ENCODE peak calls at places on chromosomes 5 and 9, in six cellular contexts. One of them, this sample, is unnamed.

GRCh38 chr9:93132287-93132927 is 1.6 kb downstream of the NINJ1 start:
- DNase-seq in fibroblast of lung: peak; percentile 64
- DNase-seq in upper lobe of left lung: peak; percentile 77
- DNase-seq in heart left ventricle: peak; percentile 74
- DNase-seq in CD8-positive, alpha-beta T cell: no peak
- DNase-seq in effector memory CD4-positive, alpha-beta T cell: no peak
- DNase-seq in this sample: no peak

GRCh38 chr5:171434874-171435273 is 15.4 kb downstream of the FGF18 start:
- DNase-seq in fibroblast of lung: no peak
- DNase-seq in upper lobe of left lung: no peak
- DNase-seq in heart left ventricle: no peak
- DNase-seq in CD8-positive, alpha-beta T cell: no peak
- DNase-seq in effector memory CD4-positive, alpha-beta T cell: no peak
- DNase-seq in this sample: no peak

GRCh38 chr5:15664961-15665360 is 165.0 kb downstream of the FBXL7 start:
- DNase-seq in fibroblast of lung: peak; percentile 5
- DNase-seq in upper lobe of left lung: no peak
- DNase-seq in heart left ventricle: no peak
- DNase-seq in CD8-positive, alpha-beta T cell: no peak
- DNase-seq in effector memory CD4-positive, alpha-beta T cell: no peak
- DNase-seq in this sample: no peak

GRCh38 chr9:120257483-120257882 is 322.5 kb downstream of the CDK5RAP2 start:
- DNase-seq in fibroblast of lung: no peak
- DNase-seq in upper lobe of left lung: no peak
- DNase-seq in heart left ventricle: no peak
- DNase-seq in CD8-positive, alpha-beta T cell: no peak
- DNase-seq in effector memory CD4-positive, alpha-beta T cell: no peak
- DNase-seq in this sample: no peak

GRCh38 chr9:73548201-73548600 is 396.5 kb downstream of the ANXA1 start:
- DNase-seq in fibroblast of lung: no peak
- DNase-seq in upper lobe of left lung: no peak
- DNase-seq in heart left ventricle: no peak
- DNase-seq in CD8-positive, alpha-beta T cell: no peak
- DNase-seq in effector memory CD4-positive, alpha-beta T cell: no peak
- DNase-seq in this sample: no peak

GRCh38 chr9:137429974-137430722 is 7.0 kb downstream of the NOXA1 start:
- DNase-seq in fibroblast of lung: no peak
- DNase-seq in upper lobe of left lung: no peak
- DNase-seq in heart left ventricle: no peak
- DNase-seq in CD8-positive, alpha-beta T cell: no peak
- DNase-seq in effector memory CD4-positive, alpha-beta T cell: no peak
- DNase-seq in this sample: no peak

GRCh38 chr9:37034320-37034937 is 361 bp upstream of the PAX5 start:
- DNase-seq in fibroblast of lung: no peak
- DNase-seq in upper lobe of left lung: no peak
- DNase-seq in heart left ventricle: no peak
- DNase-seq in CD8-positive, alpha-beta T cell: no peak
- DNase-seq in effector memory CD4-positive, alpha-beta T cell: no peak
- DNase-seq in this sample: no peak

GRCh38 chr5:56078271-56078670 is 83.5 kb upstream of the IL6ST start:
- DNase-seq in fibroblast of lung: no peak
- DNase-seq in upper lobe of left lung: no peak
- DNase-seq in heart left ventricle: no peak
- DNase-seq in CD8-positive, alpha-beta T cell: no peak
- DNase-seq in effector memory CD4-positive, alpha-beta T cell: no peak
- DNase-seq in this sample: no peak

GRCh38 chr9:131580358-131580757 is 35.0 kb downstream of the PRRT1B start:
- DNase-seq in fibroblast of lung: no peak
- DNase-seq in upper lobe of left lung: no peak
- DNase-seq in heart left ventricle: no peak
- DNase-seq in CD8-positive, alpha-beta T cell: no peak
- DNase-seq in effector memory CD4-positive, alpha-beta T cell: no peak
- DNase-seq in this sample: no peak

GRCh38 chr9:91285729-91286353 is 75.9 kb downstream of the AUH start:
- DNase-seq in fibroblast of lung: peak; percentile 48
- DNase-seq in upper lobe of left lung: no peak
- DNase-seq in heart left ventricle: no peak
- DNase-seq in CD8-positive, alpha-beta T cell: no peak
- DNase-seq in effector memory CD4-positive, alpha-beta T cell: no peak
- DNase-seq in this sample: no peak

GRCh38 chr5:103934303-103934702 is 371.7 kb upstream of the NUDT12 start:
- DNase-seq in fibroblast of lung: no peak
- DNase-seq in upper lobe of left lung: no peak
- DNase-seq in heart left ventricle: no peak
- DNase-seq in CD8-positive, alpha-beta T cell: no peak
- DNase-seq in effector memory CD4-positive, alpha-beta T cell: no peak
- DNase-seq in this sample: no peak

GRCh38 chr5:37549411-37549810 is 170.3 kb downstream of the WDR70 start:
- DNase-seq in fibroblast of lung: no peak
- DNase-seq in upper lobe of left lung: no peak
- DNase-seq in heart left ventricle: no peak
- DNase-seq in CD8-positive, alpha-beta T cell: no peak
- DNase-seq in effector memory CD4-positive, alpha-beta T cell: no peak
- DNase-seq in this sample: no peak

GRCh38 chr5:125129151-125129806 is 382.8 kb upstream of the ZNF608 start:
- DNase-seq in fibroblast of lung: peak; percentile 40
- DNase-seq in upper lobe of left lung: no peak
- DNase-seq in heart left ventricle: no peak
- DNase-seq in CD8-positive, alpha-beta T cell: no peak
- DNase-seq in effector memory CD4-positive, alpha-beta T cell: no peak
- DNase-seq in this sample: no peak

GRCh38 chr9:111815200-111816070 is 20.7 kb upstream of the SHOC1 start:
- DNase-seq in fibroblast of lung: peak; percentile 32
- DNase-seq in upper lobe of left lung: no peak
- DNase-seq in heart left ventricle: no peak
- DNase-seq in CD8-positive, alpha-beta T cell: no peak
- DNase-seq in effector memory CD4-positive, alpha-beta T cell: no peak
- DNase-seq in this sample: no peak

GRCh38 chr9:99824378-99825157 is 2.9 kb downstream of the NR4A3 start:
- DNase-seq in fibroblast of lung: peak; percentile 49
- DNase-seq in upper lobe of left lung: peak; percentile 37
- DNase-seq in heart left ventricle: peak; percentile 24
- DNase-seq in CD8-positive, alpha-beta T cell: peak; percentile 82
- DNase-seq in effector memory CD4-positive, alpha-beta T cell: peak; percentile 39
- DNase-seq in this sample: no peak

GRCh38 chr9:6049798-6050197 is 34.4 kb upstream of the RANBP6 start:
- DNase-seq in fibroblast of lung: no peak
- DNase-seq in upper lobe of left lung: no peak
- DNase-seq in heart left ventricle: no peak
- DNase-seq in CD8-positive, alpha-beta T cell: no peak
- DNase-seq in effector memory CD4-positive, alpha-beta T cell: no peak
- DNase-seq in this sample: no peak

GRCh38 chr5:103498211-103498610 is 64.4 kb downstream of the NUDT12 start:
- DNase-seq in fibroblast of lung: no peak
- DNase-seq in upper lobe of left lung: no peak
- DNase-seq in heart left ventricle: no peak
- DNase-seq in CD8-positive, alpha-beta T cell: no peak
- DNase-seq in effector memory CD4-positive, alpha-beta T cell: no peak
- DNase-seq in this sample: no peak

GRCh38 chr5:36444582-36444999 is 142.9 kb upstream of the RANBP3L start:
- DNase-seq in fibroblast of lung: peak; percentile 48
- DNase-seq in upper lobe of left lung: peak; percentile 61
- DNase-seq in heart left ventricle: peak; percentile 32
- DNase-seq in CD8-positive, alpha-beta T cell: no peak
- DNase-seq in effector memory CD4-positive, alpha-beta T cell: no peak
- DNase-seq in this sample: no peak

GRCh38 chr5:120873083-120873482 is 409.0 kb downstream of the PRR16 start:
- DNase-seq in fibroblast of lung: peak; percentile 33
- DNase-seq in upper lobe of left lung: no peak
- DNase-seq in heart left ventricle: no peak
- DNase-seq in CD8-positive, alpha-beta T cell: no peak
- DNase-seq in effector memory CD4-positive, alpha-beta T cell: no peak
- DNase-seq in this sample: no peak

GRCh38 chr5:156326718-156327259 is at the start of gene SGCD:
- DNase-seq in fibroblast of lung: peak; percentile 89
- DNase-seq in upper lobe of left lung: peak; percentile 24
- DNase-seq in heart left ventricle: peak; percentile 70
- DNase-seq in CD8-positive, alpha-beta T cell: no peak
- DNase-seq in effector memory CD4-positive, alpha-beta T cell: no peak
- DNase-seq in this sample: no peak

GRCh38 chr9:93303806-93304573 is 120.1 kb downstream of the WNK2 start:
- DNase-seq in fibroblast of lung: no peak
- DNase-seq in upper lobe of left lung: no peak
- DNase-seq in heart left ventricle: no peak
- DNase-seq in CD8-positive, alpha-beta T cell: no peak
- DNase-seq in effector memory CD4-positive, alpha-beta T cell: no peak
- DNase-seq in this sample: no peak

GRCh38 chr9:134545213-134546211 is 96.1 kb upstream of the COL5A1 start:
- DNase-seq in fibroblast of lung: peak; percentile 77
- DNase-seq in upper lobe of left lung: no peak
- DNase-seq in heart left ventricle: no peak
- DNase-seq in CD8-positive, alpha-beta T cell: no peak
- DNase-seq in effector memory CD4-positive, alpha-beta T cell: no peak
- DNase-seq in this sample: no peak

GRCh38 chr9:134546231-134546731 is 95.3 kb upstream of the COL5A1 start:
- DNase-seq in fibroblast of lung: peak; percentile 46
- DNase-seq in upper lobe of left lung: no peak
- DNase-seq in heart left ventricle: no peak
- DNase-seq in CD8-positive, alpha-beta T cell: no peak
- DNase-seq in effector memory CD4-positive, alpha-beta T cell: no peak
- DNase-seq in this sample: no peak

GRCh38 chr9:134548185-134548584 is 93.4 kb upstream of the COL5A1 start:
- DNase-seq in fibroblast of lung: no peak
- DNase-seq in upper lobe of left lung: no peak
- DNase-seq in heart left ventricle: no peak
- DNase-seq in CD8-positive, alpha-beta T cell: no peak
- DNase-seq in effector memory CD4-positive, alpha-beta T cell: no peak
- DNase-seq in this sample: no peak

GRCh38 chr9:134547161-134548100 is 94.2 kb upstream of the COL5A1 start:
- DNase-seq in fibroblast of lung: no peak
- DNase-seq in upper lobe of left lung: no peak
- DNase-seq in heart left ventricle: no peak
- DNase-seq in CD8-positive, alpha-beta T cell: no peak
- DNase-seq in effector memory CD4-positive, alpha-beta T cell: no peak
- DNase-seq in this sample: no peak

DNA sequence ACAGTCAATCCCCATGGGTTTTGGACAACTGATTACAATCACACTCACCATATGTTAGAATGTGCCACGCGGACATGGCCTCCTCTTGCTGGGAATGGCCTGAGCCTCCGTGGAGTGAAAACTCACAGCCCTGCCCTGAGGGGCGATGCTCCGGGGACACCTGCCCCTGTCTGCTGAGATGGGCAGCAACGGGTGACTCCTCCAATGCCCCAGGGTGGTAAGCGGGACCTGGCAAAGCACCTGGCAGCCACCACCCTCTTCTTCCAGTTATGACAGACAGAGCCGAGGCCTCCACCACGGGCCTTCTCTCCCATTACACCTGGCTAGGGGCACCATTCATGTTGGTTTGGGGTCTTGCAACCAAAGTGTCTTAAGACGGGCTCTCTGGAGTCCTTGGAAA is 94.9 kb upstream of the COL5A1 start:
- DNase-seq in fibroblast of lung: no peak
- DNase-seq in upper lobe of left lung: no peak
- DNase-seq in heart left ventricle: no peak
- DNase-seq in CD8-positive, alpha-beta T cell: no peak
- DNase-seq in effector memory CD4-positive, alpha-beta T cell: no peak
- DNase-seq in this sample: no peak
- H3K4me1 ChIP-seq in fibroblast of lung: peaks cover 16% of the 10 kb centered on the region
- H3K4me1 ChIP-seq in upper lobe of left lung: no peaks in the 10 kb centered on the region
- H3K4me1 ChIP-seq in heart left ventricle: no peaks in the 10 kb centered on the region
- H3K4me1 ChIP-seq in CD8-positive, alpha-beta T cell: no peaks in the 10 kb centered on the region
- H3K4me1 ChIP-seq in effector memory CD4-positive, alpha-beta T cell: no peaks in the 10 kb centered on the region
- H3K4me1 ChIP-seq in this sample: peaks cover 3% of the 10 kb centered on the region

DNA sequence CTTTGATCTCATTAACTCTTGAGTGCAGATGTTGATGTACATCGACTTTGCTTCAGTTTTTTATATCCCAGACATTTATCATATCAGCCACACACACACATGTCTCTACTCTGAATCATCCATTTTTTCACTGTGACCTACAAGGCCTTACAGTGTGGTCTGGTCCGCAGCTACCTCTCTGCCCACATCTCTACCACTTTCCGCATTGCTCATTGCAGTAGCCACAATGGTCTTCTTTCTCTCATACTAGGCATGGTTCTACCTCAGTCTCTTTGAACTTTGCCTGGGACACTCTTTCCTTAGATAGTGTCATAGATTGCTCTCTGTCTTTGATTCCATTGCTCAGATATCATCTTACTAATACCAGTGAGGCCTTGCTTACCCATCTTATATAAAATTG is 87.9 kb upstream of the FSD1L start:
- DNase-seq in fibroblast of lung: peak; percentile 34
- DNase-seq in upper lobe of left lung: no peak
- DNase-seq in heart left ventricle: no peak
- DNase-seq in CD8-positive, alpha-beta T cell: no peak
- DNase-seq in effector memory CD4-positive, alpha-beta T cell: no peak
- DNase-seq in this sample: no peak
- H3K36me3 ChIP-seq in fibroblast of lung: no peaks in the 10 kb centered on the region
- H3K36me3 ChIP-seq in upper lobe of left lung: no peaks in the 10 kb centered on the region
- H3K36me3 ChIP-seq in heart left ventricle: peaks cover 73% of the 10 kb centered on the region
- H3K36me3 ChIP-seq in CD8-positive, alpha-beta T cell: no peaks in the 10 kb centered on the region
- H3K36me3 ChIP-seq in effector memory CD4-positive, alpha-beta T cell: peaks cover 10% of the 10 kb centered on the region
- H3K36me3 ChIP-seq in this sample: peaks cover 2% of the 10 kb centered on the region

DNA sequence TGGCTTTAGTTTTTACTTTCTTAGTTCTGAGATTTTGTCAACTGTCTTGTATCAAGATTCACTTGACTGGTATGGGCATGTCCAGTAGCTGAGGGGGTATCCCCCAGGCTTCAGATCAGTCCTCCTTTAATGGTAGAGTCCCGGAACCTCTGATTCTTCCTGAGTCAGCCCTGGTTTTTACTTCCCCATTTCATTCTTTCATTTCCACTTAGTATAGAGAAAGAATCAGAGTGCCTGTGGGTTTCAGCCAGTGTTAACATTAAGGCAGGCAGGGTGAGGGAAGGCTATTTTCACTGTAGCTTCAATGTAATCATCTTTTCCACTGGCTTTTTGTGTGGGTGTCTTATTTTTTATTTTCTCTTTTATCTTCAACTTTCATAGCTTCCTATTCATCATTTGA is 8.3 kb upstream of the COMMD10 start:
- DNase-seq in fibroblast of lung: no peak
- DNase-seq in upper lobe of left lung: no peak
- DNase-seq in heart left ventricle: no peak
- DNase-seq in CD8-positive, alpha-beta T cell: no peak
- DNase-seq in effector memory CD4-positive, alpha-beta T cell: no peak
- DNase-seq in this sample: no peak
- H3K4me3 ChIP-seq in fibroblast of lung: no peak overlapping the region
- H3K4me3 ChIP-seq in upper lobe of left lung: no peak overlapping the region
- H3K4me3 ChIP-seq in heart left ventricle: no peak overlapping the region
- H3K4me3 ChIP-seq in CD8-positive, alpha-beta T cell: no peak overlapping the region
- H3K4me3 ChIP-seq in effector memory CD4-positive, alpha-beta T cell: no peak overlapping the region
- H3K4me3 ChIP-seq in this sample: no peak overlapping the region

DNA sequence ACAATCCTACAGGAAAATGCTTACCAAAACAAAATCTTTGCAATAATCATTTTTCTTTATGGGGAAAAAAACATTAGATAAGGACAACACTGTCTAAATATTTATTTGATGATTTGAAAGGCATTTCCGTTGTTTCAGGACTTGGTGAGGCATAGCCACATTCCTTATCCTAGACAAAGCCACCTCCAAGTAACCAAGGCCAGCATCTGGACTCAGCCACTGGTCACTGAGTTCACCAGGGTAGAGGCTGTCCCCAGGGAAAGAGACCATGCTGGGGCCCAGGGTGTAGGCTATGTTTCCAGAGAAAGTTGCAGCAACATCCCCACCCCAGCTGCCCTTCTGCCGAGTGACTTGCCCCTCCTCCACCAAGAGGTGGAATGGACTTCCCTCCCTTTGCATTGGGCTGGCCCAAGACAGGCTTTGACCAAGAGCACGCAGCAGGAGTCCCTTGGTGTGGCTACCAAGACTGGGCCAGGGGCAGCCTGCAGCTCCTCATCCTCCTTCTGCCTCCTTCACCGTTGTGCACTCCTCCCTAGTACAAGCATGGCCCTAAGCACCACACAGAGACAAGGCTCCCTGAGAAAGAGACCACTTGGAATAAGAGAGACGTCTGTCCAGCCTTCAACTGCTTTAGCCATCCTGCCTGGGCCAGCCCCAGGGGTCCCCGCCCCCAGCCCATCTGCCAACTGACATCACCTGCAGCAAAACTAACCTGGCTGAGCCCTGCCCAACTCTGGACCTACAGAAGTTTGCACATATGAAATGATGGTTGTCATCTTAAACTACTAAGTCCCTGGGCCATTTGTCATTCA is 68.1 kb upstream of the SPIN1 start:
- DNase-seq in fibroblast of lung: peak; percentile 13
- DNase-seq in upper lobe of left lung: no peak
- DNase-seq in heart left ventricle: no peak
- DNase-seq in CD8-positive, alpha-beta T cell: no peak
- DNase-seq in effector memory CD4-positive, alpha-beta T cell: no peak
- DNase-seq in this sample: no peak
- H3K4me1 ChIP-seq in fibroblast of lung: no peaks in the 10 kb centered on the region
- H3K4me1 ChIP-seq in upper lobe of left lung: no peaks in the 10 kb centered on the region
- H3K4me1 ChIP-seq in heart left ventricle: no peaks in the 10 kb centered on the region
- H3K4me1 ChIP-seq in CD8-positive, alpha-beta T cell: peaks cover 33% of the 10 kb centered on the region
- H3K4me1 ChIP-seq in effector memory CD4-positive, alpha-beta T cell: peaks cover 16% of the 10 kb centered on the region
- H3K4me1 ChIP-seq in this sample: no peaks in the 10 kb centered on the region

This sample was measured in iPS DF 6.9.